ENCODE peak calls at places on chromosome 6, in five cellular contexts. F is H9, Z is IMR-90, B is mesenchymal stem cell, K is H1. R is an unnamed sample.

GRCh38 chr6:68427630-68428029 is 207.5 kb upstream of the ADGRB3 start:
- DNase-seq in F (no peak), Z (peak; percentile 0), B (no peak), K (no peak), R (no peak)

GRCh38 chr6:162819284-162819683 is 91.5 kb downstream of the PACRG start:
- DNase-seq in F (no peak), Z (no peak), B (no peak), K (no peak), R (no peak)

GRCh38 chr6:137804647-137805046 is 62.4 kb upstream of the TNFAIP3 start:
- DNase-seq in F (no peak), Z (peak; percentile 52), B (no peak), K (no peak), R (no peak)

GRCh38 chr6:111027219-111027618 is 45.4 kb downstream of the RPF2 start:
- DNase-seq in F (no peak), Z (no peak), B (no peak), K (no peak), R (no peak)

GRCh38 chr6:111658445-111659154 is 52.9 kb upstream of the TRAF3IP2 start:
- DNase-seq in F (no peak), Z (peak; percentile 21), B (peak; percentile 22), K (no peak), R (no peak)

GRCh38 chr6:76217606-76218005 is 145.1 kb upstream of the IMPG1 start:
- DNase-seq in F (no peak), Z (no peak), B (no peak), K (no peak), R (no peak)

GRCh38 chr6:50655848-50656453 is 57.4 kb upstream of the TFAP2D start:
- DNase-seq in F (no peak), Z (peak; percentile 1), B (no peak), K (no peak), R (no peak)

GRCh38 chr6:97456070-97456469 is 173.1 kb upstream of the MMS22L start:
- DNase-seq in F (no peak), Z (no peak), B (no peak), K (no peak), R (no peak)

GRCh38 chr6:106557837-106558236 is 71.5 kb downstream of the RTN4IP1 start:
- DNase-seq in F (no peak), Z (no peak), B (peak; percentile 30), K (no peak), R (no peak)

GRCh38 chr6:137218473-137218916 is 690 bp downstream of the IFNGR1 start:
- DNase-seq in F (no peak), Z (peak; percentile 52), B (peak; percentile 92), K (no peak), R (peak; percentile 2)

GRCh38 chr6:139597781-139598368 is 223.4 kb upstream of the CITED2 start:
- DNase-seq in F (no peak), Z (peak; percentile 98), B (peak; percentile 88), K (no peak), R (no peak)

GRCh38 chr6:101429291-101429690 is 35.8 kb downstream of the GRIK2 start:
- DNase-seq in F (no peak), Z (peak; percentile 49), B (no peak), K (no peak), R (no peak)

GRCh38 chr6:16130932-16131387 is 2.1 kb downstream of the MYLIP start:
- DNase-seq in F (no peak), Z (peak; percentile 83), B (peak; percentile 91), K (no peak), R (peak; percentile 14)

GRCh38 chr6:32933661-32934085 is 7.2 kb downstream of the HLA-DMB start:
- DNase-seq in F (peak; percentile 66), Z (peak; percentile 73), B (peak; percentile 79), K (no peak), R (peak; percentile 67)

GRCh38 chr6:166626177-166627038 is 643 bp downstream of the RPS6KA2 start:
- DNase-seq in F (no peak), Z (peak; percentile 49), B (peak; percentile 61), K (no peak), R (peak; percentile 17)

GRCh38 chr6:117272032-117272866 is 6.9 kb downstream of the VGLL2 start:
- DNase-seq in F (peak; percentile 33), Z (no peak), B (no peak), K (no peak), R (no peak)

GRCh38 chr6:136762022-136762975 is 30.0 kb downstream of the MAP3K5 start:
- DNase-seq in F (no peak), Z (no peak), B (no peak), K (no peak), R (no peak)

GRCh38 chr6:132289761-132290160 is 111.5 kb downstream of the MOXD1 start:
- DNase-seq in F (no peak), Z (no peak), B (no peak), K (no peak), R (no peak)

GRCh38 chr6:152695317-152696043 is 2.2 kb upstream of the MYCT1 start:
- DNase-seq in F (no peak), Z (no peak), B (no peak), K (no peak), R (no peak)

GRCh38 chr6:112639436-112639835 is 292.3 kb downstream of the RFPL4B start:
- DNase-seq in F (no peak), Z (peak; percentile 91), B (peak; percentile 32), K (no peak), R (no peak)

GRCh38 chr6:43308101-43308989 is at the start of gene CRIP3:
- DNase-seq in F (peak; percentile 91), Z (no peak), B (peak; percentile 13), K (peak; percentile 60), R (peak; percentile 48)

GRCh38 chr6:37032239-37032638 is 26.8 kb downstream of the FGD2 start:
- DNase-seq in F (no peak), Z (no peak), B (no peak), K (no peak), R (no peak)

GRCh38 chr6:151716446-151717047 is 90.9 kb upstream of the ESR1 start:
- DNase-seq in F (peak; percentile 52), Z (no peak), B (no peak), K (no peak), R (no peak)

GRCh38 chr6:129031051-129031599 is 148.2 kb downstream of the LAMA2 start:
- DNase-seq in F (no peak), Z (peak; percentile 60), B (peak; percentile 70), K (no peak), R (no peak)

GRCh38 chr6:111263837-111264236 is 176.5 kb downstream of the SLC16A10 start:
- DNase-seq in F (no peak), Z (peak; percentile 85), B (peak; percentile 88), K (no peak), R (no peak)

GRCh38 chr6:11097476-11097875 is 3.8 kb downstream of the SMIM13 start:
- DNase-seq in F (no peak), Z (no peak), B (no peak), K (no peak), R (no peak)

GRCh38 chr6:44284119-44284518 is 13.9 kb downstream of the TMEM151B start:
- DNase-seq in F (no peak), Z (no peak), B (no peak), K (no peak), R (no peak)

DNA sequence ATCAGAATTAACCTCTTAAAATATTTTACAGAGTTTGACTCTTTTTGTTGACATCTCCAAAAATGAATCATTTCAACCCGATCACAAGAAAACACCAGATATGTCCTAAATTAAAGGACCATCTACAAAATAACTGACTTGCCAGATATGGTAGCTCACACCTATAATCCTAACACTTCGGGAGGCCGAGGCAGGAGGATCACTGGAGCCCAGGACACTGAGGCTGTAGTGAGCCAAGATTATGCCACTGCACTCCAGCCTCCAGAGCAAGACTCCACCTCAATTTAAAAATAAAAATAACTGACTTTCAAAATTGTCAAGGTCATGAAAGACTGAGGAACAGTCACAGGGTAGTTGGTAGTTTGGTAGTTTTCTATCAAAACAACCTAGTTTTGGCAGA is 34.9 kb downstream of the DCDC2 start:
- DNase-seq in F (no peak), Z (no peak), B (no peak), K (no peak), R (no peak)
- H2BK5ac ChIP-seq in F (no peak overlapping the region), Z (no peak overlapping the region), B (peak overlapping the region; percentile 99), K (no peak overlapping the region), R (no peak overlapping the region)

DNA sequence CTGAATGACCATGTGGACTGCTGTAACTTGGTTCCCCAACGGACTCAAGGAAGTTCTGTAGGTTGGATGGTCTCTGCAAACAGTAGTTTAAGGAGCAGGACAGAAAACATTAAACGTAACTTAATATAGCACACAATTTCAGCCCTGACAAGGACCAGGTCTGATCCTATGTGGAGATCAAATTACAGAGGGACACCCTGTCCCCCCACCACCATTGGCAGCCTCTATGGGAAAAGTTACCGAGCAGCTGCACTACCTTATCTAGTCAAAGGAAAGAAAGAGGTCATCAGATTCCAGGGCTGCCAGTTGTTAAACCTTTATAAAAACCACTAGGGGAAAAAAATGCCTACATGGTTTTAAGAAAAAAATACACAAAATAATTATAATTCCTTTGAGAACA is 191.5 kb upstream of the RSPO3 start:
- DNase-seq in F (peak; percentile 33), Z (no peak), B (no peak), K (no peak), R (no peak)
- H3K18ac ChIP-seq in F (no peak overlapping the region), Z (no peak overlapping the region), B (no peak overlapping the region), K (no peak overlapping the region), R (no peak overlapping the region)

GRCh38 chr6:52914516-52914915 is 5.0 kb upstream of the GSTA3 start:
- DNase-seq in F (no peak), Z (no peak), B (no peak), K (no peak), R (no peak)
- H3K14ac ChIP-seq in F (no peak overlapping the region), Z (no peak overlapping the region), B (no peak overlapping the region), K (no peak overlapping the region), R (no peak overlapping the region)

DNA sequence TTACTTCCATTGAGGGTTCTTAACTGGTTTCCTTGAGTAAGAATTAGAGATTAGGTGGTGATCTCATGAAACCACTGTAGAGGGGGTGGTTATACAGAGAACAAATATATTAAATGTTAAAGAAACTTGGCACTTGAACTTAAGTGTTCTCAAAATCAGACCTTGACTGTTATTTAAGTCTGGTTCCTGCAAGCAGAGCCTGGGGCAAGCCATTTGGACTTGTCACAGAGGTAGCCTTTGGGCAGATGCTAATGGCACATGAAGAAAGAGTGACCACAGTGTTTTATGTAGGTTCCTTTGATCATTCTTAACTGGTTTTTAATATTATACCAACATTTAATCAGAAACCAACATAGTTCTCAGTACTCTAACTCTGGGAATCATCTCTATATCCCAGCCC is 288.5 kb downstream of the SOX4 start:
- DNase-seq in F (no peak), Z (no peak), B (no peak), K (no peak), R (no peak)
- H2BK5ac ChIP-seq in F (no peak overlapping the region), Z (no peak overlapping the region), B (no peak overlapping the region), K (no peak overlapping the region), R (no peak overlapping the region)

DNA sequence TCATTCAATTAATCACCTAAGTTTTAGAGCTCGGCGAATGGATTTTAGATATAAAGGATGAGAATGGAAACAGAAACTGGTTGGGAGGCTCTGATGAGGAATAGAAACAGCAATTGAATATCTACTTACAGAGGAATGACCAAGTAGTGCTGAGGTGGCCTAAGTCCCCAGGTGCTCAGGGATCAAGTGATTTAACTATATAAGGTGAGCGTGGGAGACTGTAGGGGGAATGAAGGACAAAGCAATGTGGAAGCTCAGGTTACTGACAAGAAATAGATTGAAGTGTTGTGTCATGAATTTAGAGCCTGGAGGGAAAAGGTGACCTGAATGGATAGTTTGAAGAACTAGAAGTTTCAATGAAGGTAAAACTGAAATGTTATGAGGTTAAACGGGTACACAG is 495.4 kb upstream of the SOX4 start:
- DNase-seq in F (no peak), Z (no peak), B (no peak), K (no peak), R (no peak)
- H3K18ac ChIP-seq in F (no peak overlapping the region), Z (no peak overlapping the region), B (no peak overlapping the region), K (no peak overlapping the region), R (peak overlapping the region; percentile 42)

R was measured in neuronal stem cell.